ENCODE peak calls at places on chromosomes 3 and 15, in nine cellular contexts. B, Q, A, I, C, X, E, D and G are unnamed samples.

GRCh38 chr15:58666957-58667356 is 82.5 kb downstream of the ADAM10 start:
- DNase-seq in B (no peak), Q (peak; percentile 27), A (no peak), I (no peak), C (peak; percentile 6), X (no peak), E (peak; percentile 11), D (no peak), G (no peak)

GRCh38 chr15:56187665-56188064 is 56.0 kb downstream of the RFX7 start:
- DNase-seq in B (no peak), Q (no peak), A (no peak), I (no peak), C (no peak), X (no peak), E (no peak), D (no peak), G (no peak)

GRCh38 chr3:85939026-85939616 is 980.3 kb downstream of the CADM2 start:
- DNase-seq in B (no peak), Q (no peak), A (no peak), I (no peak), C (no peak), X (no peak), E (no peak), D (no peak), G (no peak)

GRCh38 chr3:154194869-154195268 is 73.7 kb downstream of the ARHGEF26 start:
- DNase-seq in B (no peak), Q (no peak), A (no peak), I (no peak), C (no peak), X (no peak), E (peak; percentile 8), D (no peak), G (no peak)

GRCh38 chr3:138082992-138083386 is 32.4 kb downstream of the DZIP1L start:
- DNase-seq in B (no peak), Q (no peak), A (no peak), I (no peak), C (no peak), X (no peak), E (no peak), D (no peak), G (no peak)

GRCh38 chr3:195896361-195897080 is 11.8 kb downstream of the TNK2 start:
- DNase-seq in B (no peak), Q (no peak), A (no peak), I (no peak), C (peak; percentile 68), X (no peak), E (peak; percentile 84), D (no peak), G (peak; percentile 61)

GRCh38 chr3:140378571-140379340 is 299.1 kb upstream of the TRIM42 start:
- DNase-seq in B (no peak), Q (no peak), A (peak; percentile 25), I (no peak), C (no peak), X (no peak), E (no peak), D (no peak), G (peak; percentile 3)

GRCh38 chr3:193732827-193733226 is 139.8 kb downstream of the OPA1 start:
- DNase-seq in B (no peak), Q (no peak), A (no peak), I (no peak), C (no peak), X (no peak), E (no peak), D (no peak), G (no peak)

GRCh38 chr15:70266412-70267089 is 168.8 kb upstream of the TLE3 start:
- DNase-seq in B (peak; percentile 87), Q (no peak), A (no peak), I (peak; percentile 86), C (no peak), X (no peak), E (peak; percentile 12), D (peak; percentile 43), G (no peak)

GRCh38 chr3:45509038-45509767 is 85.3 kb upstream of the LIMD1 start:
- DNase-seq in B (no peak), Q (peak; percentile 65), A (no peak), I (no peak), C (peak; percentile 72), X (no peak), E (peak; percentile 88), D (no peak), G (peak; percentile 38)

GRCh38 chr3:188007897-188008296 is 146.1 kb upstream of the LPP start:
- DNase-seq in B (no peak), Q (no peak), A (no peak), I (no peak), C (no peak), X (no peak), E (no peak), D (no peak), G (no peak)

GRCh38 chr15:63339006-63339766 is 42.5 kb downstream of the CA12 start:
- DNase-seq in B (no peak), Q (no peak), A (no peak), I (no peak), C (no peak), X (no peak), E (no peak), D (no peak), G (no peak)

GRCh38 chr3:195151866-195152526 is 119.0 kb downstream of the XXYLT1 start:
- DNase-seq in B (no peak), Q (no peak), A (peak; percentile 68), I (no peak), C (peak; percentile 76), X (no peak), E (peak; percentile 68), D (no peak), G (peak; percentile 60)